ENCODE peak calls at places on chromosomes 2 and 18, in four cellular contexts. T, E, C and V are unnamed samples.

GRCh38 chr2:59322005-59322404 is 1080.9 kb upstream of the FANCL start:
- DNase-seq in T (no peak), E (no peak), C (no peak), V (no peak)

GRCh38 chr2:171409436-171409971 is 24.3 kb downstream of the METTL8 start:
- DNase-seq in C (no peak), E (no peak), T (no peak), V (no peak)

GRCh38 chr2:238169021-238169707 is 10.4 kb downstream of the ERFE start:
- DNase-seq in T (peak), C (no peak), E (peak), V (no peak)

GRCh38 chr2:159475793-159476192 is 140.6 kb downstream of the BAZ2B start:
- DNase-seq in E (no peak), C (no peak), T (no peak), V (no peak)

GRCh38 chr18:32287873-32288272 is 98.0 kb downstream of the MEP1B start:
- DNase-seq in T (peak), E (no peak), C (no peak), V (no peak)

GRCh38 chr2:135525786-135526185 is 5.2 kb downstream of the ZRANB3 start:
- DNase-seq in E (no peak), T (no peak), C (no peak), V (no peak)

GRCh38 chr2:8491296-8492048 is 190.4 kb upstream of the ID2 start:
- DNase-seq in T (no peak), C (no peak), E (no peak), V (no peak)

GRCh38 chr2:172640389-172640788 is 84.5 kb downstream of the PDK1 start:
- DNase-seq in T (no peak), C (no peak), E (no peak), V (no peak)

GRCh38 chr18:31875301-31875700 is 67.6 kb downstream of the TRAPPC8 start:
- DNase-seq in E (no peak), T (no peak), C (no peak), V (no peak)

GRCh38 chr18:5546660-5547059 is 2.9 kb upstream of the EPB41L3 start:
- DNase-seq in C (no peak), E (peak), T (peak), V (no peak)

GRCh38 chr2:190511104-190511503 is 23.4 kb downstream of the NEMP2 start:
- DNase-seq in E (no peak), T (no peak), C (no peak), V (no peak)

GRCh38 chr2:148948865-148949264 is 73.8 kb downstream of the KIF5C start:
- DNase-seq in E (no peak), T (no peak), C (no peak), V (no peak)

GRCh38 chr2:163558286-163559009 is 177.4 kb downstream of the FIGN start:
- DNase-seq in C (no peak), T (no peak), E (no peak), V (no peak)

GRCh38 chr2:156401863-156402262 is 34.3 kb upstream of the GPD2 start:
- DNase-seq in T (no peak), C (no peak), E (no peak), V (no peak)

GRCh38 chr18:45478889-45479288 is 136.4 kb upstream of the SLC14A2 start:
- DNase-seq in C (no peak), T (no peak), E (no peak), V (no peak)

GRCh38 chr18:36580266-36580665 is 248.5 kb downstream of the TPGS2 start:
- DNase-seq in T (peak), E (peak), C (no peak), V (no peak)

GRCh38 chr2:181924336-181924735 is 32.8 kb downstream of the ITPRID2 start:
- DNase-seq in E (no peak), C (no peak), T (no peak), V (no peak)

GRCh38 chr2:168450171-168450570 is 5.9 kb upstream of the CERS6 start:
- DNase-seq in C (peak), E (no peak), T (no peak), V (peak)

GRCh38 chr2:164661349-164661748 is 40.1 kb upstream of the GRB14 start:
- DNase-seq in T (no peak), E (no peak), C (no peak), V (no peak)

GRCh38 chr2:121095257-121096080 is 189.5 kb downstream of the TFCP2L1 start:
- DNase-seq in E (no peak), T (peak), C (no peak), V (no peak)

GRCh38 chr2:186688813-186689212 is 5.0 kb upstream of the FAM171B start:
- DNase-seq in C (no peak), E (no peak), T (no peak), V (no peak)

GRCh38 chr2:20992201-20992711 is 51.6 kb downstream of the APOB start:
- DNase-seq in E (peak), T (no peak), C (no peak), V (no peak)

GRCh38 chr2:11974573-11974972 is 228.1 kb downstream of the LPIN1 start:
- DNase-seq in T (no peak), C (no peak), E (no peak), V (no peak)

GRCh38 chr18:35749701-35750100 is 168.2 kb downstream of the GALNT1 start:
- DNase-seq in E (no peak), T (no peak), C (no peak), V (no peak)

GRCh38 chr2:162490052-162490717 is 146.3 kb downstream of the GCA start:
- DNase-seq in C (no peak), T (no peak), E (no peak), V (peak)

GRCh38 chr2:145066795-145067194 is 546.9 kb upstream of the ZEB2 start:
- DNase-seq in E (peak), T (peak), C (no peak), V (no peak)

GRCh38 chr2:61949458-61950107 is 44.1 kb downstream of the COMMD1 start:
- DNase-seq in C (no peak), T (no peak), E (no peak), V (no peak)

GRCh38 chr2:61948661-61949457 is 43.4 kb downstream of the COMMD1 start:
- DNase-seq in E (no peak), C (no peak), T (no peak), V (no peak)

GRCh38 chr2:61943251-61943650 is 37.8 kb downstream of the COMMD1 start:
- DNase-seq in T (no peak), E (no peak), C (no peak), V (no peak)

GRCh38 chr2:61950133-61950560 is 44.7 kb downstream of the COMMD1 start:
- DNase-seq in C (no peak), E (no peak), T (no peak), V (no peak)

GRCh38 chr2:61946661-61947060 is 41.2 kb downstream of the COMMD1 start:
- DNase-seq in E (no peak), C (no peak), T (no peak), V (no peak)
- H3K27ac ChIP-seq in E (peak), C (no peak), T (no peak), V (no peak)

DNA sequence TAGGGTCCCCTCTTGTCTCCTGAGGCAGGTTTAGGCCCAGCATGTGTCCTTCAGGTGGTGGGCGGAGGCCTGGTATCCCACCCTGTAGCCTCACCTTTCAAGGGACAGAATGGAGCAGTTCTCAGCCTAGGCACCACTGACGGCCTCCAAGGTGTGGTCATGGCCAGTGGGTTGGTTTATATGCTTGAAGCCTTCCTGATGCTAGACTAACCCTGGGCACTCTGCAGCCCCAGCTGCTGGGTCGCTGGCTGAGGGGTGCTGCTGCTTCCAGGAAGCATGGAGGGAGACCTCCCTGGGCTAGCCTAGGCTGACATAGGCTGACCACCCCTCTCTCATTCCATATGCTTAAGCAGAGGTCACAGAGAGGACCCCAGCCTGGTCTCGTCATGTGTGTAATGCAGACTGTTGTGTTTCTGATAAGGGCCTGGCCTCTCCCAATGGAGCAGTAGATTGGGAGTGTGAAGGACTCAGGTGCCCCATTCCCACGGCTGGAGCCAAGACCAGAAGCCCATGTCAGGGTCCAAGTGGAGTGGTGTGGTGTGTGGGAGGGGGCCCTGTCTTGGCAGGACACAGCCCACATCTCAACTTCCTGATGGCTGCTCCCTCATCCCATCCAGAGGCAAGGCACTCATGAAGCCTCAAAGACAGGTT is 206.6 kb downstream of the DYSF start:
- DNase-seq in E (no peak), T (no peak), C (no peak), V (no peak)
- H3K4me3 ChIP-seq in E (no peak), T (no peak), C (no peak), V (no peak)

DNA sequence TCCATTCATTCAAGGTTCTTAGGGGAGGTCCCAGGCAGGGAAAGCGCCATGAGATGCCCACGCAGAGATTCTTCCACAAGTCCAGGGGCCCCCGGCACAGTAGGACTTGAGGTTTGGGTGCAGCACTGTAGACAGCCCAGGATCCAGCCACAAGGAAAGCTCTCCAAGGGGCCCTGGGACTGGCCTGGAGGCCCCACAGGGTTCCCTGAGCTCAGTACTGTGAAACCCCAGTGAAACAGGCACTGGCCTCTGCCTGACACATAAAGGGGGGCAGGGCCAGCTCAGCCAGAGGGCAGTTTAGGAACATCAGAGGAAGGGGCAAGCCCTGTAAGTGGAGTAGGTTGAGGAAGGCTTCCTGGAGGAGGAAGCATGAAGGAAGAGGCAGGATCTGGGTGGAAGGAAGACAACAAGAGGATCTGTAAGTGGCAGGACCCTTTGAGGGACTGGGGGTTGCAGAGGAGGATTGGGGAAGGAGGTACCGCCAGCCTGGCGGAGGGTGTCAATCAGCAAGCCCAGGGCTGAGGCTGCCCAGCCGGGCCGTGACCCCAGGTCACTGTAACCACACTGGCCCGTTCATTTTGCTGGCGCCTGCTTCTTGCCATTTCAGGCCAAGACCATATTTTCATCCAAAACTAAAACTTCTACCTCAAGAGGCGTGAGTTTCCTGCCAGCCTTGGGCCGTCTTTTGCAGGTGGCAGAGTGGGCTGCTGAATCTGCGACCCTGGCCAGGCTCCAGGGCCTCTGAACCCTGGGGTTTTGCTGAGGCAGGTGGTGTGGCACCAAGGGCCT is 175.2 kb downstream of the SMAD7 start:
- DNase-seq in C (no peak), T (no peak), E (no peak), V (no peak)
- H3K27ac ChIP-seq in C (no peak), T (no peak), E (peak), V (no peak)

DNA sequence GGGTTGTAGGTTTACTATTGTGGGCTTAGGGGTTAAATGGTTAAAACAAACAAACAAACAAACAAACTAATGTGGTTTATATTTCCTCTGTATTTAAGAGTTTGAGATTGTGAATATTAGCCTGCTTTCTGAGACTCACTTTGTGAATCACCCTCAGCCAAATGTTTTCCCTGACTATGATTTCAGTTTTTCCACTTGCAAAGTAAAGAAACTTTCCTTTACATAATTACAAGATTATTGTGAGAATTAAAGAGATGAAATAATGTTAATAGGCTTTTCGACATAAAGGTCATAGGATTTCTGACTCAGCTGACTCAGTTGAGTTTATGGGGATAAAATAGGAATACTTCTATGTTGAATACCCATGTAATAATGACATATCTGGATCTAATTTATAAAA is 2.9 kb downstream of the GULP1 start:
- DNase-seq in C (no peak), T (no peak), E (no peak), V (no peak)
- H3K4me3 ChIP-seq in C (no peak), T (peak), E (peak), V (no peak)